ENCODE peak calls at places on chromosomes 12 and 14, in four cellular contexts. R is HepG2, U is GM12878, E is K562. J is an unnamed sample. For H3K4me1, the result is how much of the 10 kb centered on the place peaks cover.

GRCh38 chr14:94768521-94769412 is 1.1 kb downstream of the GSC start:
- DNase-seq in R (no peak), E (no peak), U (no peak), J (no peak)

GRCh38 chr14:64993263-64993662 is 6.6 kb downstream of the FNTB start:
- DNase-seq in R (no peak), E (no peak), U (no peak), J (no peak)

GRCh38 chr12:3190101-3190500 is 112.9 kb downstream of the TSPAN9 start:
- DNase-seq in E (no peak), U (no peak), R (no peak), J (peak)

GRCh38 chr12:69682136-69682755 is 16.9 kb downstream of the BEST3 start:
- DNase-seq in U (no peak), E (no peak), R (no peak), J (no peak)

GRCh38 chr12:89769483-89769818 is 60.8 kb upstream of the ATP2B1 start:
- DNase-seq in E (no peak), R (no peak), U (no peak), J (no peak)

GRCh38 chr12:4223273-4223855 is 50.2 kb upstream of the CCND2 start:
- DNase-seq in R (no peak), E (no peak), U (no peak), J (no peak)

GRCh38 chr12:65199604-65200003 is 30.2 kb downstream of the LEMD3 start:
- DNase-seq in E (no peak), U (no peak), R (no peak), J (no peak)

GRCh38 chr14:69701857-69702256 is 65.1 kb upstream of the SRSF5 start:
- DNase-seq in U (no peak), E (no peak), R (no peak), J (no peak)

GRCh38 chr12:79329933-79330332 is 360.8 kb downstream of the PAWR start:
- DNase-seq in U (no peak), E (no peak), R (no peak), J (no peak)

GRCh38 chr12:80192087-80192486 is 92.8 kb downstream of the OTOGL start:
- DNase-seq in U (no peak), E (no peak), R (no peak), J (no peak)

GRCh38 chr12:38930994-38931393 is 25.6 kb upstream of the CPNE8 start:
- DNase-seq in R (peak), E (no peak), U (no peak), J (no peak)

GRCh38 chr12:116853507-116853906 is 27.7 kb downstream of the HRK start:
- DNase-seq in E (no peak), R (no peak), U (no peak), J (no peak)

GRCh38 chr12:56387152-56387551 is 24.5 kb upstream of the APOF start:
- DNase-seq in E (no peak), R (no peak), U (no peak), J (no peak)

GRCh38 chr14:33323979-33324378 is 385.3 kb downstream of the NPAS3 start:
- DNase-seq in U (no peak), E (no peak), R (no peak), J (peak)

GRCh38 chr12:7075931-7076330 is 15.4 kb downstream of the C1S start:
- DNase-seq in U (no peak), E (no peak), R (no peak), J (no peak)

GRCh38 chr12:46260153-46260912 is 8.5 kb downstream of the SLC38A1 start:
- DNase-seq in R (no peak), E (no peak), U (no peak), J (no peak)

GRCh38 chr12:46261658-46262057 is 7.2 kb downstream of the SLC38A1 start:
- DNase-seq in E (no peak), U (no peak), R (no peak), J (no peak)

GRCh38 chr12:46259071-46259470 is 9.8 kb downstream of the SLC38A1 start:
- DNase-seq in R (peak), U (no peak), E (no peak), J (no peak)

GRCh38 chr12:46259713-46260112 is 9.1 kb downstream of the SLC38A1 start:
- DNase-seq in U (no peak), R (no peak), E (no peak), J (no peak)

DNA sequence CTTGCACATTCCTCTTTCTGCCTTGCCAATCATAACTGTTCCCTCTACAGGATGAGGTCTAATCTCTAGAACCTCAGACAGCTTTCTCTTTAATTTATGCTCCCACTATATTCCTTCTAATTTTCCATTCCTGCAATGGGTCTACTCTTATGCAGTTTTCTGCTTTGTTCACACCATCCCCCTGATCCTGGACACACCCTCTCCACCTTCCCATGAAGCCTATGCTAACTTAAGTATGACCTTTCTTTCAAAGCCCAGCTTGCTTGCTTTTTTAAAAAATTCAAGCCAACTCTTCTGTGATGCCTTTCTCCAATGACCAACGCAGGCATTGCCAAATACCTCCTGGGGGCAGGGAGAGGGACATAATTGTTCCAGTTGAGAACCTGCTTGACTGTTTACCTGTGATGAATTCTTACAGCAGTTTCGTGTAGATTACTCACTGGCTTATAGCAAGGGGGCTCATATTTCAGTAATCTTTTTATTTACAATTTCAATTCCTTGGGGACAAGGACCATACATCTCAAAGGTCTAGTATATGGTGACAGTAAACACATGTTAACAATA is 7.8 kb downstream of the SLC38A1 start:
- DNase-seq in R (no peak), E (no peak), U (no peak), J (no peak)
- H3K4me1 ChIP-seq in R (half or more), E (half or more), U (under half), J (under half)

GRCh38 chr14:61174395-61175386 is 106.4 kb downstream of the TMEM30B start:
- DNase-seq in U (no peak), R (no peak), E (no peak), J (no peak)
- TF ChIP-seq FOXM1 in U (no peak), R (no peak), E (no peak), J (no peak)

GRCh38 chr14:77026930-77027537 is 1.5 kb downstream of the IRF2BPL start:
- DNase-seq in U (no peak), R (no peak), E (peak), J (peak)

GRCh38 chr14:77025744-77026165 is 2.8 kb downstream of the IRF2BPL start:
- DNase-seq in R (no peak), U (no peak), E (no peak), J (peak)

GRCh38 chr14:77026166-77026929 is 2.2 kb downstream of the IRF2BPL start:
- DNase-seq in U (no peak), E (no peak), R (no peak), J (peak)

GRCh38 chr14:77028384-77029246 is at the start of gene IRF2BPL:
- DNase-seq in E (peak), U (peak), R (peak), J (peak)

GRCh38 chr14:77027538-77028383 is 747 bp downstream of the IRF2BPL start:
- DNase-seq in R (no peak), U (no peak), E (peak), J (peak)
- H3K4me1 ChIP-seq in R (half or more), U (under half), E (under half), J (under half)

GRCh38 chr12:19915392-19916192 is 452.7 kb upstream of the PDE3A start:
- DNase-seq in E (no peak), R (no peak), U (no peak), J (peak)
- TF ChIP-seq FOXM1 in E (no peak), R (no peak), U (no peak), J (no peak)

GRCh38 chr12:123142948-123143752 is 7.7 kb downstream of the PITPNM2 start:
- DNase-seq in R (peak), U (no peak), E (peak), J (no peak)

GRCh38 chr12:123142518-123142840 is 8.4 kb downstream of the PITPNM2 start:
- DNase-seq in R (no peak), U (no peak), E (no peak), J (no peak)

GRCh38 chr12:123145211-123145610 is 5.7 kb downstream of the PITPNM2 start:
- DNase-seq in R (no peak), U (no peak), E (no peak), J (no peak)

GRCh38 chr12:123141615-123142517 is 9.0 kb downstream of the PITPNM2 start:
- DNase-seq in R (peak), E (no peak), U (no peak), J (no peak)

DNA sequence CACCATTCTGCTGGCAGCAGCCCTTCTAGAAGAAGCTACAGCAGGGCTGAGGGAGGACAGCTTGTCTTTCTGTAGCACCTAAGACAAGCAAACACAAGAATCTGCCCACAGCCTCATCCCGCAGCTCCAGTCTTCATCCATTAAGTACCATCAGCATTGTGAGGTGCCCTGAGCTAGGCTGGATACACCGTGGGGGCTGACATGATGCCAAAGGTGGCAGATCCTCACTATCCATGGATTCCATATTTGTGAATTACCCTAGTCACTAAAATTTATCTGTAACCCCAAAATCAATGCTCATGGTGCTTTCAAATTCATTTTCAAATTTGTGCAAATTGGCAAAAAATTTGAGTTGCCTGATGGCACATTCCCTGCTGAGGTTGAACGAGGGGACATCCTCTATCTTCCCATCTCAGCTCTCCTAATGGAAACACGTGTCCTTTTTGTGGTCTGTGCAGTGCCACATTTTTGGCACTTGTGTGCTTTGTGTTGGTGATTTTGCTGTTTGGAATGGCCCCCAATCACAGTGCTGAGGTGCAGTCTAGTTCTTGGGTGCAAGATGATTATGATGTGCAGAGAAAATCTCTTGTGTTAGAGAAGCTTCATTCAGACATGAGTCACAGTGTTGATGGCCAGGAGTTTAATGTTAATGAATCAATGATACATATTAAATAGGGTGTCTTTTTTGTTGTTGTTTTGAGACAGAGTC is 7.0 kb downstream of the PITPNM2 start:
- DNase-seq in R (no peak), E (no peak), U (no peak), J (no peak)
- H3K4me1 ChIP-seq in R (half or more), E (under half), U (under half), J (under half)

DNA sequence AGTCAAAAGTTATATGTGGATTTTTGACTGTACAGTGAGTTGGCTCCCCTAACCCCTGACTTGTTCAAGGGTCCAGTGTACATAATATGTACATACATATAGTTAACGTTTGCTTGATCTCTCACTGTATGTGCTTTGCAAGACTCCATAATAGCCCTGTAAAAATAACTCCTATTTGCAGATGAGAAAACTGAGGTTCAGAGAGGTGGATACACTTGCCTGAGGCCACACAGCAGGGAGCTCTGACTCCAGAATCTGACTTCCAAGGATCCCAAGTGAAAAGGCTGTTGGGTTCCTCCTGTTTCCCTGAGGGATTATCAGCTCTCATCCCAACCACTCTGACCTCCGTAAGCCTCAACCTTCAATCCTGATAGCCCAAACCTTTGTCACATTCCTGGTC is 41.7 kb downstream of the CMKLR1 start:
- DNase-seq in U (no peak), R (no peak), E (no peak), J (no peak)
- TF ChIP-seq FOXM1 in U (no peak), R (no peak), E (no peak), J (no peak)

GRCh38 chr14:75249958-75250336 is 28.7 kb upstream of the FOS start:
- DNase-seq in R (no peak), U (no peak), E (no peak), J (no peak)

GRCh38 chr14:75250800-75251199 is 27.8 kb upstream of the FOS start:
- DNase-seq in R (no peak), U (no peak), E (no peak), J (no peak)

GRCh38 chr14:75254901-75255300 is 23.7 kb upstream of the FOS start:
- DNase-seq in R (no peak), E (no peak), U (no peak), J (no peak)

GRCh38 chr14:75254381-75254821 is 24.2 kb upstream of the FOS start:
- DNase-seq in E (no peak), R (no peak), U (no peak), J (no peak)

GRCh38 chr14:75252254-75252837 is 26.3 kb upstream of the FOS start:
- DNase-seq in U (no peak), R (no peak), E (no peak), J (no peak)
- H3K4me1 ChIP-seq in U (under half), R (half or more), E (under half), J (under half)

GRCh38 chr12:11581179-11581755 is 68.2 kb upstream of the ETV6 start:
- DNase-seq in E (peak), R (peak), U (no peak), J (peak)

GRCh38 chr12:11584213-11584855 is 65.1 kb upstream of the ETV6 start:
- DNase-seq in R (no peak), E (no peak), U (no peak), J (no peak)

GRCh38 chr12:11578461-11578993 is 70.9 kb upstream of the ETV6 start:
- DNase-seq in E (no peak), R (no peak), U (peak), J (no peak)

GRCh38 chr12:11577658-11578260 is 71.7 kb upstream of the ETV6 start:
- DNase-seq in U (no peak), R (no peak), E (no peak), J (no peak)

DNA sequence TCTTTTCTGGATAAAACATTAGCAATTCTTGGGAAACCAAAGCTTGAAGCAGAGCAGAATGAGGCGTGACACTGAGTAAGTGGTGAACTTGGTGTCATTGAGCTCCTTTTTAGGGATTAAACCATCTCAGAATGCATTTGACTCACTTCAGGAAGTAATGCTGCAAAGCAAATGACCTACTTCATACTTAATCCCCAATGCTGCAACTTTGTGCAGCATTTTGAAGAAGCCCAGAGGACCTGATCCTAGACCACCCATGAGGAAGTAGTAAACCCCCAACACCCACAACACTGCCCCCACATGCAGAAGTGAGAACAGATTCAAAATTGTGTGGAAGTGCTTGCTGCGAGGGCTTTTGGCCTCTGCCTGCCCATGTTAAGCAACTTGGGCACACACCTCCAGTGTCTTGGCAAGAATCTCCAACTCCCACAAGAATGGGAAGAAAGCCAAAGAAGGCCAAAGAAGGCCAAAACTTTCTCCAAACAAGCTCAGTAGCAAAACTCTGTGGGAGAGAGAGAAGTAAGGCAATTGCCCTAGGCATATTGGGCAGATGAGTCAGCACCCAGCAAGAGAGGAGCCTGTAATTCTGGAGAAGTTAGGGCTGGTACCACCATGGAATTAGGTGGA is 69.2 kb upstream of the ETV6 start:
- DNase-seq in U (peak), E (no peak), R (no peak), J (no peak)
- TF ChIP-seq FOXM1 in U (peak), E (no peak), R (no peak), J (no peak)

J was measured in SK-N-SH.